ENCODE peak calls at places on chromosomes 3 and 15, in five cellular contexts. J, C, Z, U and A are unnamed samples.

GRCh38 chr3:65712156-65712555 is 326.6 kb downstream of the MAGI1 start:
- DNase-seq in J (no peak), C (no peak), Z (no peak), U (no peak), A (no peak)

GRCh38 chr15:43516801-43517353 is 531 bp upstream of the MAP1A start:
- DNase-seq in J (no peak), C (no peak), Z (no peak), U (no peak), A (no peak)

GRCh38 chr15:85878866-85879265 is 84.1 kb upstream of the KLHL25 start:
- DNase-seq in J (no peak), C (no peak), Z (no peak), U (no peak), A (no peak)

GRCh38 chr15:37837276-37837675 is 97.2 kb upstream of the TMCO5A start:
- DNase-seq in J (no peak), C (no peak), Z (no peak), U (no peak), A (no peak)

GRCh38 chr3:31147550-31147949 is 253.1 kb upstream of the GADL1 start:
- DNase-seq in J (no peak), C (no peak), Z (no peak), U (no peak), A (no peak)

GRCh38 chr3:23874359-23875120 is 42.2 kb downstream of the NKIRAS1 start:
- DNase-seq in J (no peak), C (no peak), Z (no peak), U (no peak), A (no peak)

GRCh38 chr3:195566797-195567196 is 16.9 kb downstream of the APOD start:
- DNase-seq in J (no peak), C (no peak), Z (no peak), U (no peak), A (no peak)

GRCh38 chr3:167887096-167887495 is 151.6 kb downstream of the SERPINI1 start:
- DNase-seq in J (no peak), C (no peak), Z (no peak), U (no peak), A (no peak)

GRCh38 chr3:173622156-173622555 is 224.6 kb downstream of the NLGN1 start:
- DNase-seq in J (no peak), C (no peak), Z (no peak), U (no peak), A (no peak)

GRCh38 chr15:98968576-98968975 is 39.0 kb downstream of the PGPEP1L start:
- DNase-seq in J (no peak), C (no peak), Z (no peak), U (no peak), A (no peak)

GRCh38 chr15:39719109-39719508 is 63.5 kb downstream of the FSIP1 start:
- DNase-seq in J (no peak), C (no peak), Z (no peak), U (no peak), A (no peak)

GRCh38 chr15:35290301-35290721 is 205.2 kb upstream of the NANOGP8 start:
- DNase-seq in J (no peak), C (no peak), Z (no peak), U (no peak), A (no peak)

GRCh38 chr3:4065080-4065479 is 238.1 kb upstream of the SETMAR start:
- DNase-seq in J (no peak), C (no peak), Z (no peak), U (no peak), A (no peak)

GRCh38 chr3:36892457-36893136 is 52.3 kb downstream of the TRANK1 start:
- DNase-seq in J (no peak), C (no peak), Z (no peak), U (no peak), A (no peak)

GRCh38 chr3:129051776-129052400 is 8.7 kb upstream of the GP9 start:
- DNase-seq in J (no peak), C (peak; percentile 24), Z (no peak), U (peak; percentile 45), A (no peak)

GRCh38 chr15:60720493-60721231 is 241.7 kb upstream of the ICE2 start:
- DNase-seq in J (no peak), C (no peak), Z (no peak), U (no peak), A (no peak)

GRCh38 chr3:155076888-155077287 is 3.2 kb upstream of the MME start:
- DNase-seq in J (no peak), C (no peak), Z (no peak), U (no peak), A (no peak)

GRCh38 chr3:123440181-123440580 is 8.7 kb downstream of the ADCY5 start:
- DNase-seq in J (no peak), C (no peak), Z (no peak), U (no peak), A (no peak)

GRCh38 chr3:7684193-7684592 is 817.4 kb upstream of the LMCD1 start:
- DNase-seq in J (no peak), C (no peak), Z (no peak), U (no peak), A (no peak)

GRCh38 chr3:160384639-160385312 is 14.2 kb downstream of the IFT80 start:
- DNase-seq in J (no peak), C (no peak), Z (no peak), U (no peak), A (no peak)

GRCh38 chr3:73490453-73491311 is 134.1 kb downstream of the PDZRN3 start:
- DNase-seq in J (peak; percentile 45), C (no peak), Z (no peak), U (peak; percentile 76), A (peak; percentile 49)

GRCh38 chr3:186609247-186609868 is 3.5 kb upstream of the AHSG start:
- DNase-seq in J (peak; percentile 26), C (no peak), Z (no peak), U (peak; percentile 76), A (peak; percentile 47)

GRCh38 chr15:97036301-97036700 is 705.8 kb downstream of the NR2F2 start:
- DNase-seq in J (no peak), C (no peak), Z (no peak), U (no peak), A (no peak)

GRCh38 chr15:88637841-88638625 is 783 bp upstream of the ISG20 start:
- DNase-seq in J (no peak), C (no peak), Z (no peak), U (peak; percentile 42), A (no peak)
- H3K4me1 ChIP-seq in J (peaks cover 15% of the 10 kb centered on the region), C (peaks cover 20% of the 10 kb centered on the region), Z (peaks cover 11% of the 10 kb centered on the region), U (peaks cover 55% of the 10 kb centered on the region), A (peaks cover 24% of the 10 kb centered on the region)

GRCh38 chr3:42801048-42801620 is 3.2 kb downstream of the HIGD1A start:
- DNase-seq in J (no peak), C (no peak), Z (no peak), U (no peak), A (no peak)

GRCh38 chr3:42796332-42796885 is 7.9 kb downstream of the HIGD1A start:
- DNase-seq in J (no peak), C (no peak), Z (no peak), U (no peak), A (no peak)

GRCh38 chr3:42801784-42802183 is 2.5 kb downstream of the HIGD1A start:
- DNase-seq in J (no peak), C (no peak), Z (no peak), U (no peak), A (no peak)

GRCh38 chr3:42795621-42796181 is 8.6 kb downstream of the HIGD1A start:
- DNase-seq in J (no peak), C (no peak), Z (no peak), U (no peak), A (no peak)

GRCh38 chr3:42799376-42799775 is 4.9 kb downstream of the HIGD1A start:
- DNase-seq in J (no peak), C (no peak), Z (no peak), U (no peak), A (no peak)
- TF ChIP-seq POLR2A in J (no peak), C (no peak), Z (no peak), U (no peak), A (no peak)

GRCh38 chr3:45688194-45688881 is 858 bp upstream of the SACM1L start:
- DNase-seq in J (peak; percentile 43), C (no peak), Z (no peak), U (peak; percentile 25), A (peak; percentile 61)

GRCh38 chr3:45687828-45688193 is 1.4 kb upstream of the SACM1L start:
- DNase-seq in J (no peak), C (no peak), Z (no peak), U (no peak), A (no peak)

GRCh38 chr3:45690331-45691035 is 1.3 kb downstream of the SACM1L start:
- DNase-seq in J (no peak), C (no peak), Z (no peak), U (no peak), A (no peak)

GRCh38 chr3:45688882-45689786 is at the start of gene SACM1L:
- DNase-seq in J (peak; percentile 97), C (peak; percentile 97), Z (peak; percentile 97), U (peak; percentile 98), A (peak; percentile 99)

GRCh38 chr3:45689787-45690145 is 570 bp downstream of the SACM1L start:
- DNase-seq in J (no peak), C (no peak), Z (no peak), U (no peak), A (no peak)
- H3K4me1 ChIP-seq in J (peaks cover 9% of the 10 kb centered on the region), C (peaks cover 18% of the 10 kb centered on the region), Z (peaks cover 12% of the 10 kb centered on the region), U (peaks cover 51% of the 10 kb centered on the region), A (peaks cover 10% of the 10 kb centered on the region)

GRCh38 chr15:89089316-89090230 is 1.3 kb downstream of the ABHD2 start:
- DNase-seq in J (no peak), C (no peak), Z (no peak), U (peak; percentile 65), A (peak; percentile 7)

GRCh38 chr15:89088605-89089315 is 504 bp downstream of the ABHD2 start:
- DNase-seq in J (no peak), C (no peak), Z (peak; percentile 52), U (peak; percentile 82), A (peak; percentile 79)

GRCh38 chr15:89093509-89093908 is 5.3 kb downstream of the ABHD2 start:
- DNase-seq in J (no peak), C (no peak), Z (no peak), U (no peak), A (no peak)

GRCh38 chr15:89091667-89092220 is 3.5 kb downstream of the ABHD2 start:
- DNase-seq in J (no peak), C (no peak), Z (no peak), U (no peak), A (no peak)

DNA sequence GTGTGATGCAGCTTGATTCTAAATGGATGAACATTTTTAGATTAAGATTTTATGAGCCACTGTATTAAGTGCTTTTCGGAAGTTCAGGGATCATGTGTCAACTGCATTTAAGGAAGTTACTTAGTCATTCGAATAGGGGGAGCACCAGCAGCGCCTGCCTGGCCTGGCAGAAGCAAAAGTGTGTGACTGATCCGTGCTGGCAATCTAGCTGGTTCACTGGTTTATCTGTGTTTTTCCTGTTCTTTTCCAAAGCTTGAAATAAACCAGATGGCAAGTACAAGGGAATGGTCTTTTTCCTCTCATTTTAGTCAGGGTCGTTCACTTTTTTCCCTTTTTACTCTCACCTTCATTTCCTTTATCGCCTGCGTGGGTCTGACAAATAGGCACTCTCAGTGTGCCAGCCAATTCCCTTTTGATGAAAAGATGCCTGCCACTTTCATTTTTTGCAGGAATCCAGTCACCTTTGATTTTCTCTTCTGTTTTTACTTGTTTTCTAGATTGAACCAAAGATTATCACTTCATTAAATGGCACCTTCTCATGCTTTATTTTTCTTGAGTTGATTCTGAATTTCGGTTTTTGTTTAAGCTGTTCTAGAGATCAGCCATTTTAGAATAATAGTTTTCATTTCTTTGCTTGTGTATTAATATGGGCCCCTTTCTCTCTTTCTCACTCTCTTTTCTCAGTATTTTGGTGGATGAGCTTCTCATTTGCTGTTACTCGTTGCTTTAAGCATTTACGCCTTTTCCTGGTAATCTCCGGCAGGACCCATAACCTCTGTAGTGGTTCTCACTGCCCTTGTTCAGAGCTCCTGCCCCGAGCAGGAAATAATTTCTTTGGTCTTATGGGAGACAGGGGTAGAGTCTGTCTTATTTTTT is 2.8 kb downstream of the ABHD2 start:
- DNase-seq in J (peak; percentile 67), C (peak; percentile 62), Z (no peak), U (peak; percentile 83), A (peak; percentile 82)
- TF ChIP-seq POLR2A in J (no peak), C (peak; percentile 40), Z (no peak), U (peak; percentile 75), A (peak; percentile 90)